ENCODE peak calls at places on chromosomes 1 and 21, in six cellular contexts. One of them, this sample, is unnamed.

GRCh38 chr1:92343061-92343460 is 44.2 kb downstream of the RPAP2 start:
- DNase-seq in MCF 10A: peak
- DNase-seq in heart left ventricle: no peak
- DNase-seq in pons: no peak
- DNase-seq in heart right ventricle: no peak
- DNase-seq in iris pigment epithelial cell: peak
- DNase-seq in this sample: no peak

GRCh38 chr21:42232176-42232825 is 13.4 kb downstream of the ABCG1 start:
- DNase-seq in MCF 10A: no peak
- DNase-seq in heart left ventricle: peak
- DNase-seq in pons: no peak
- DNase-seq in heart right ventricle: no peak
- DNase-seq in iris pigment epithelial cell: no peak
- DNase-seq in this sample: no peak

GRCh38 chr21:32056791-32057190 is 184.0 kb downstream of the HUNK start:
- DNase-seq in MCF 10A: no peak
- DNase-seq in heart left ventricle: no peak
- DNase-seq in pons: no peak
- DNase-seq in heart right ventricle: no peak
- DNase-seq in iris pigment epithelial cell: no peak
- DNase-seq in this sample: no peak

GRCh38 chr1:63350320-63350719 is 17.1 kb upstream of the ALG6 start:
- DNase-seq in MCF 10A: no peak
- DNase-seq in heart left ventricle: no peak
- DNase-seq in pons: no peak
- DNase-seq in heart right ventricle: no peak
- DNase-seq in iris pigment epithelial cell: no peak
- DNase-seq in this sample: no peak

GRCh38 chr1:53060580-53060979 is 1.4 kb upstream of the PODN start:
- DNase-seq in MCF 10A: no peak
- DNase-seq in heart left ventricle: no peak
- DNase-seq in pons: no peak
- DNase-seq in heart right ventricle: no peak
- DNase-seq in iris pigment epithelial cell: peak
- DNase-seq in this sample: no peak

GRCh38 chr21:22438428-22439086 is 1440.3 kb downstream of the NCAM2 start:
- DNase-seq in MCF 10A: no peak
- DNase-seq in heart left ventricle: no peak
- DNase-seq in pons: no peak
- DNase-seq in heart right ventricle: no peak
- DNase-seq in iris pigment epithelial cell: no peak
- DNase-seq in this sample: no peak

GRCh38 chr1:162753998-162754585 is 36.4 kb upstream of the HSD17B7 start:
- DNase-seq in MCF 10A: peak
- DNase-seq in heart left ventricle: no peak
- DNase-seq in pons: no peak
- DNase-seq in heart right ventricle: no peak
- DNase-seq in iris pigment epithelial cell: peak
- DNase-seq in this sample: no peak

GRCh38 chr1:181319903-181320302 is 163.4 kb upstream of the CACNA1E start:
- DNase-seq in MCF 10A: no peak
- DNase-seq in heart left ventricle: no peak
- DNase-seq in pons: no peak
- DNase-seq in heart right ventricle: no peak
- DNase-seq in iris pigment epithelial cell: no peak
- DNase-seq in this sample: no peak

GRCh38 chr1:6813165-6813564 is 27.9 kb downstream of the CAMTA1 start:
- DNase-seq in MCF 10A: no peak
- DNase-seq in heart left ventricle: no peak
- DNase-seq in pons: no peak
- DNase-seq in heart right ventricle: no peak
- DNase-seq in iris pigment epithelial cell: no peak
- DNase-seq in this sample: no peak

GRCh38 chr1:36513676-36514473 is 31.2 kb upstream of the CSF3R start:
- DNase-seq in MCF 10A: no peak
- DNase-seq in heart left ventricle: no peak
- DNase-seq in pons: no peak
- DNase-seq in heart right ventricle: no peak
- DNase-seq in iris pigment epithelial cell: no peak
- DNase-seq in this sample: no peak

GRCh38 chr1:190067592-190067991 is 410.1 kb downstream of the BRINP3 start:
- DNase-seq in MCF 10A: peak
- DNase-seq in heart left ventricle: no peak
- DNase-seq in pons: no peak
- DNase-seq in heart right ventricle: no peak
- DNase-seq in iris pigment epithelial cell: peak
- DNase-seq in this sample: peak

GRCh38 chr1:63833346-63834065 is 59.7 kb downstream of the ROR1 start:
- DNase-seq in MCF 10A: no peak
- DNase-seq in heart left ventricle: no peak
- DNase-seq in pons: no peak
- DNase-seq in heart right ventricle: no peak
- DNase-seq in iris pigment epithelial cell: no peak
- DNase-seq in this sample: no peak

GRCh38 chr1:24289937-24290595 is 29.1 kb upstream of the GRHL3 start:
- DNase-seq in MCF 10A: peak
- DNase-seq in heart left ventricle: peak
- DNase-seq in pons: peak
- DNase-seq in heart right ventricle: peak
- DNase-seq in iris pigment epithelial cell: peak
- DNase-seq in this sample: peak

GRCh38 chr1:105608713-105609112 is 1447.8 kb upstream of the PRMT6 start:
- DNase-seq in MCF 10A: peak
- DNase-seq in heart left ventricle: no peak
- DNase-seq in pons: peak
- DNase-seq in heart right ventricle: no peak
- DNase-seq in iris pigment epithelial cell: no peak
- DNase-seq in this sample: peak

GRCh38 chr1:200890818-200891773 is 3.6 kb upstream of the INAVA start:
- DNase-seq in MCF 10A: peak
- DNase-seq in heart left ventricle: no peak
- DNase-seq in pons: no peak
- DNase-seq in heart right ventricle: peak
- DNase-seq in iris pigment epithelial cell: peak
- DNase-seq in this sample: peak

GRCh38 chr21:33578959-33579542 is 9.4 kb downstream of the DONSON start:
- DNase-seq in MCF 10A: peak
- DNase-seq in heart left ventricle: no peak
- DNase-seq in pons: no peak
- DNase-seq in heart right ventricle: no peak
- DNase-seq in iris pigment epithelial cell: peak
- DNase-seq in this sample: no peak

GRCh38 chr1:92244376-92244775 is 26.7 kb downstream of the C1orf146 start:
- DNase-seq in MCF 10A: no peak
- DNase-seq in heart left ventricle: no peak
- DNase-seq in pons: no peak
- DNase-seq in heart right ventricle: no peak
- DNase-seq in iris pigment epithelial cell: peak
- DNase-seq in this sample: no peak

GRCh38 chr1:19472174-19472573 is 13.2 kb downstream of the CAPZB start:
- DNase-seq in MCF 10A: no peak
- DNase-seq in heart left ventricle: no peak
- DNase-seq in pons: no peak
- DNase-seq in heart right ventricle: no peak
- DNase-seq in iris pigment epithelial cell: no peak
- DNase-seq in this sample: no peak

GRCh38 chr1:218444173-218444572 is 99.0 kb downstream of the TGFB2 start:
- DNase-seq in MCF 10A: no peak
- DNase-seq in heart left ventricle: no peak
- DNase-seq in pons: no peak
- DNase-seq in heart right ventricle: no peak
- DNase-seq in iris pigment epithelial cell: no peak
- DNase-seq in this sample: no peak

GRCh38 chr1:110084226-110085078 is 14.0 kb upstream of the ALX3 start:
- DNase-seq in MCF 10A: no peak
- DNase-seq in heart left ventricle: peak
- DNase-seq in pons: peak
- DNase-seq in heart right ventricle: peak
- DNase-seq in iris pigment epithelial cell: peak
- DNase-seq in this sample: no peak

This sample was measured in RWPE1.